ENCODE peak calls at places on chromosome 11, in eight cellular contexts. One of them, this sample, is unnamed.

GRCh38 chr11:115193931-115194797 is 310.1 kb downstream of the CADM1 start:
- DNase-seq in T-helper 2 cell: no peak
- DNase-seq in T-cell: no peak
- DNase-seq in neural crest cell: no peak
- DNase-seq in effector CD4-positive, alpha-beta T cell: no peak
- DNase-seq in left ventricle myocardium inferior: no peak
- DNase-seq in HEK293T: no peak
- DNase-seq in transverse colon: no peak
- DNase-seq in this sample: no peak

GRCh38 chr11:65506770-65507485 is 8.1 kb downstream of the MALAT1 start:
- DNase-seq in T-helper 2 cell: no peak
- DNase-seq in T-cell: no peak
- DNase-seq in neural crest cell: peak; percentile 23
- DNase-seq in effector CD4-positive, alpha-beta T cell: no peak
- DNase-seq in left ventricle myocardium inferior: no peak
- DNase-seq in HEK293T: no peak
- DNase-seq in transverse colon: peak; percentile 74
- DNase-seq in this sample: no peak

GRCh38 chr11:119480375-119481020 is 57.5 kb upstream of the THY1 start:
- DNase-seq in T-helper 2 cell: no peak
- DNase-seq in T-cell: no peak
- DNase-seq in neural crest cell: no peak
- DNase-seq in effector CD4-positive, alpha-beta T cell: no peak
- DNase-seq in left ventricle myocardium inferior: no peak
- DNase-seq in HEK293T: no peak
- DNase-seq in transverse colon: no peak
- DNase-seq in this sample: peak; percentile 7

GRCh38 chr11:107018274-107018901 is at the start of gene GUCY1A2:
- DNase-seq in T-helper 2 cell: no peak
- DNase-seq in T-cell: no peak
- DNase-seq in neural crest cell: peak; percentile 28
- DNase-seq in effector CD4-positive, alpha-beta T cell: no peak
- DNase-seq in left ventricle myocardium inferior: peak; percentile 27
- DNase-seq in HEK293T: peak; percentile 42
- DNase-seq in transverse colon: no peak
- DNase-seq in this sample: peak; percentile 22

GRCh38 chr11:38593649-38594048 is 1995.6 kb upstream of the RAG2 start:
- DNase-seq in T-helper 2 cell: no peak
- DNase-seq in T-cell: no peak
- DNase-seq in neural crest cell: no peak
- DNase-seq in effector CD4-positive, alpha-beta T cell: no peak
- DNase-seq in left ventricle myocardium inferior: no peak
- DNase-seq in HEK293T: no peak
- DNase-seq in transverse colon: no peak
- DNase-seq in this sample: no peak

GRCh38 chr11:62721994-62722393 is 5.3 kb downstream of the HNRNPUL2 start:
- DNase-seq in T-helper 2 cell: no peak
- DNase-seq in T-cell: no peak
- DNase-seq in neural crest cell: no peak
- DNase-seq in effector CD4-positive, alpha-beta T cell: no peak
- DNase-seq in left ventricle myocardium inferior: no peak
- DNase-seq in HEK293T: no peak
- DNase-seq in transverse colon: no peak
- DNase-seq in this sample: no peak

GRCh38 chr11:113574586-113574985 is 99.4 kb upstream of the DRD2 start:
- DNase-seq in T-helper 2 cell: no peak
- DNase-seq in T-cell: no peak
- DNase-seq in neural crest cell: no peak
- DNase-seq in effector CD4-positive, alpha-beta T cell: no peak
- DNase-seq in left ventricle myocardium inferior: no peak
- DNase-seq in HEK293T: no peak
- DNase-seq in transverse colon: no peak
- DNase-seq in this sample: peak; percentile 51

GRCh38 chr11:86742436-86742805 is 57.9 kb upstream of the PRSS23 start:
- DNase-seq in T-helper 2 cell: no peak
- DNase-seq in T-cell: no peak
- DNase-seq in neural crest cell: no peak
- DNase-seq in effector CD4-positive, alpha-beta T cell: no peak
- DNase-seq in left ventricle myocardium inferior: no peak
- DNase-seq in HEK293T: no peak
- DNase-seq in transverse colon: no peak
- DNase-seq in this sample: no peak

GRCh38 chr11:95451682-95452081 is 220.7 kb upstream of the SESN3 start:
- DNase-seq in T-helper 2 cell: no peak
- DNase-seq in T-cell: no peak
- DNase-seq in neural crest cell: no peak
- DNase-seq in effector CD4-positive, alpha-beta T cell: no peak
- DNase-seq in left ventricle myocardium inferior: no peak
- DNase-seq in HEK293T: no peak
- DNase-seq in transverse colon: no peak
- DNase-seq in this sample: no peak

GRCh38 chr11:121254756-121255155 is 37.8 kb upstream of the SC5D start:
- DNase-seq in T-helper 2 cell: no peak
- DNase-seq in T-cell: no peak
- DNase-seq in neural crest cell: no peak
- DNase-seq in effector CD4-positive, alpha-beta T cell: no peak
- DNase-seq in left ventricle myocardium inferior: no peak
- DNase-seq in HEK293T: no peak
- DNase-seq in transverse colon: no peak
- DNase-seq in this sample: no peak

GRCh38 chr11:133835258-133836075 is 9.8 kb downstream of the SPATA19 start:
- DNase-seq in T-helper 2 cell: peak; percentile 11
- DNase-seq in T-cell: no peak
- DNase-seq in neural crest cell: peak; percentile 65
- DNase-seq in effector CD4-positive, alpha-beta T cell: no peak
- DNase-seq in left ventricle myocardium inferior: no peak
- DNase-seq in HEK293T: peak; percentile 71
- DNase-seq in transverse colon: no peak
- DNase-seq in this sample: peak; percentile 45

GRCh38 chr11:11786771-11787170 is 55.0 kb upstream of the USP47 start:
- DNase-seq in T-helper 2 cell: no peak
- DNase-seq in T-cell: no peak
- DNase-seq in neural crest cell: no peak
- DNase-seq in effector CD4-positive, alpha-beta T cell: no peak
- DNase-seq in left ventricle myocardium inferior: no peak
- DNase-seq in HEK293T: peak; percentile 27
- DNase-seq in transverse colon: no peak
- DNase-seq in this sample: no peak

GRCh38 chr11:118565062-118565461 is 669 bp downstream of the IFT46 start:
- DNase-seq in T-helper 2 cell: no peak
- DNase-seq in T-cell: no peak
- DNase-seq in neural crest cell: no peak
- DNase-seq in effector CD4-positive, alpha-beta T cell: no peak
- DNase-seq in left ventricle myocardium inferior: peak; percentile 26
- DNase-seq in HEK293T: no peak
- DNase-seq in transverse colon: no peak
- DNase-seq in this sample: no peak

GRCh38 chr11:107043242-107043991 is 25.1 kb upstream of the GUCY1A2 start:
- DNase-seq in T-helper 2 cell: no peak
- DNase-seq in T-cell: no peak
- DNase-seq in neural crest cell: no peak
- DNase-seq in effector CD4-positive, alpha-beta T cell: no peak
- DNase-seq in left ventricle myocardium inferior: no peak
- DNase-seq in HEK293T: no peak
- DNase-seq in transverse colon: no peak
- DNase-seq in this sample: no peak

GRCh38 chr11:2796091-2796490 is 89.5 kb downstream of the CDKN1C start:
- DNase-seq in T-helper 2 cell: no peak
- DNase-seq in T-cell: no peak
- DNase-seq in neural crest cell: no peak
- DNase-seq in effector CD4-positive, alpha-beta T cell: peak; percentile 0
- DNase-seq in left ventricle myocardium inferior: peak; percentile 9
- DNase-seq in HEK293T: no peak
- DNase-seq in transverse colon: peak; percentile 6
- DNase-seq in this sample: peak; percentile 1

GRCh38 chr11:17968206-17968605 is 44.6 kb downstream of the SERGEF start:
- DNase-seq in T-helper 2 cell: no peak
- DNase-seq in T-cell: no peak
- DNase-seq in neural crest cell: no peak
- DNase-seq in effector CD4-positive, alpha-beta T cell: no peak
- DNase-seq in left ventricle myocardium inferior: no peak
- DNase-seq in HEK293T: no peak
- DNase-seq in transverse colon: no peak
- DNase-seq in this sample: no peak

GRCh38 chr11:127627629-127628462 is 627.3 kb upstream of the KIRREL3 start:
- DNase-seq in T-helper 2 cell: no peak
- DNase-seq in T-cell: no peak
- DNase-seq in neural crest cell: no peak
- DNase-seq in effector CD4-positive, alpha-beta T cell: no peak
- DNase-seq in left ventricle myocardium inferior: no peak
- DNase-seq in HEK293T: no peak
- DNase-seq in transverse colon: peak; percentile 79
- DNase-seq in this sample: no peak

GRCh38 chr11:8907116-8907515 is 3.9 kb upstream of the AKIP1 start:
- DNase-seq in T-helper 2 cell: no peak
- DNase-seq in T-cell: no peak
- DNase-seq in neural crest cell: no peak
- DNase-seq in effector CD4-positive, alpha-beta T cell: no peak
- DNase-seq in left ventricle myocardium inferior: no peak
- DNase-seq in HEK293T: no peak
- DNase-seq in transverse colon: no peak
- DNase-seq in this sample: no peak

GRCh38 chr11:19337779-19338178 is 97.0 kb upstream of the E2F8 start:
- DNase-seq in T-helper 2 cell: no peak
- DNase-seq in T-cell: no peak
- DNase-seq in neural crest cell: no peak
- DNase-seq in effector CD4-positive, alpha-beta T cell: no peak
- DNase-seq in left ventricle myocardium inferior: no peak
- DNase-seq in HEK293T: no peak
- DNase-seq in transverse colon: no peak
- DNase-seq in this sample: no peak

GRCh38 chr11:13046626-13047570 is 37.8 kb downstream of the RASSF10 start:
- DNase-seq in T-helper 2 cell: no peak
- DNase-seq in T-cell: no peak
- DNase-seq in neural crest cell: no peak
- DNase-seq in effector CD4-positive, alpha-beta T cell: no peak
- DNase-seq in left ventricle myocardium inferior: no peak
- DNase-seq in HEK293T: no peak
- DNase-seq in transverse colon: no peak
- DNase-seq in this sample: no peak

GRCh38 chr11:86538223-86538548 is 134.2 kb downstream of the ME3 start:
- DNase-seq in T-helper 2 cell: no peak
- DNase-seq in T-cell: no peak
- DNase-seq in neural crest cell: no peak
- DNase-seq in effector CD4-positive, alpha-beta T cell: no peak
- DNase-seq in left ventricle myocardium inferior: no peak
- DNase-seq in HEK293T: no peak
- DNase-seq in transverse colon: no peak
- DNase-seq in this sample: no peak

GRCh38 chr11:115185507-115185906 is 318.7 kb downstream of the CADM1 start:
- DNase-seq in T-helper 2 cell: no peak
- DNase-seq in T-cell: no peak
- DNase-seq in neural crest cell: no peak
- DNase-seq in effector CD4-positive, alpha-beta T cell: no peak
- DNase-seq in left ventricle myocardium inferior: no peak
- DNase-seq in HEK293T: no peak
- DNase-seq in transverse colon: no peak
- DNase-seq in this sample: no peak

GRCh38 chr11:877565-877964 is 33.0 kb downstream of the CHID1 start:
- DNase-seq in T-helper 2 cell: no peak
- DNase-seq in T-cell: no peak
- DNase-seq in neural crest cell: no peak
- DNase-seq in effector CD4-positive, alpha-beta T cell: no peak
- DNase-seq in left ventricle myocardium inferior: no peak
- DNase-seq in HEK293T: peak; percentile 53
- DNase-seq in transverse colon: no peak
- DNase-seq in this sample: peak; percentile 69

GRCh38 chr11:128848815-128849455 is 18.2 kb downstream of the KCNJ1 start:
- DNase-seq in T-helper 2 cell: peak; percentile 58
- DNase-seq in T-cell: peak; percentile 29
- DNase-seq in neural crest cell: peak; percentile 78
- DNase-seq in effector CD4-positive, alpha-beta T cell: peak; percentile 58
- DNase-seq in left ventricle myocardium inferior: peak; percentile 51
- DNase-seq in HEK293T: peak; percentile 85
- DNase-seq in transverse colon: peak; percentile 55
- DNase-seq in this sample: peak; percentile 70

GRCh38 chr11:36296925-36297604 is 977 bp downstream of the PRR5L start:
- DNase-seq in T-helper 2 cell: no peak
- DNase-seq in T-cell: no peak
- DNase-seq in neural crest cell: no peak
- DNase-seq in effector CD4-positive, alpha-beta T cell: no peak
- DNase-seq in left ventricle myocardium inferior: no peak
- DNase-seq in HEK293T: no peak
- DNase-seq in transverse colon: peak; percentile 67
- DNase-seq in this sample: no peak

GRCh38 chr11:113723706-113724246 is 17.7 kb upstream of the TMPRSS5 start:
- DNase-seq in T-helper 2 cell: no peak
- DNase-seq in T-cell: no peak
- DNase-seq in neural crest cell: no peak
- DNase-seq in effector CD4-positive, alpha-beta T cell: no peak
- DNase-seq in left ventricle myocardium inferior: no peak
- DNase-seq in HEK293T: no peak
- DNase-seq in transverse colon: no peak
- DNase-seq in this sample: peak; percentile 51

GRCh38 chr11:68872216-68873003 is 30.7 kb upstream of the CPT1A start:
- DNase-seq in T-helper 2 cell: no peak
- DNase-seq in T-cell: no peak
- DNase-seq in neural crest cell: no peak
- DNase-seq in effector CD4-positive, alpha-beta T cell: no peak
- DNase-seq in left ventricle myocardium inferior: no peak
- DNase-seq in HEK293T: no peak
- DNase-seq in transverse colon: no peak
- DNase-seq in this sample: no peak

GRCh38 chr11:114159802-114160588 is 100.5 kb downstream of the ZBTB16 start:
- DNase-seq in T-helper 2 cell: peak; percentile 78
- DNase-seq in T-cell: peak; percentile 99
- DNase-seq in neural crest cell: peak; percentile 36
- DNase-seq in effector CD4-positive, alpha-beta T cell: peak; percentile 95
- DNase-seq in left ventricle myocardium inferior: peak; percentile 100
- DNase-seq in HEK293T: peak; percentile 84
- DNase-seq in transverse colon: peak; percentile 99
- DNase-seq in this sample: peak; percentile 99

GRCh38 chr11:26410967-26411366 is 79.0 kb downstream of the ANO3 start:
- DNase-seq in T-helper 2 cell: no peak
- DNase-seq in T-cell: no peak
- DNase-seq in neural crest cell: no peak
- DNase-seq in effector CD4-positive, alpha-beta T cell: no peak
- DNase-seq in left ventricle myocardium inferior: no peak
- DNase-seq in HEK293T: no peak
- DNase-seq in transverse colon: no peak
- DNase-seq in this sample: no peak

GRCh38 chr11:10906521-10906920 is 48.7 kb upstream of the ZBED5 start:
- DNase-seq in T-helper 2 cell: no peak
- DNase-seq in T-cell: no peak
- DNase-seq in neural crest cell: no peak
- DNase-seq in effector CD4-positive, alpha-beta T cell: no peak
- DNase-seq in left ventricle myocardium inferior: no peak
- DNase-seq in HEK293T: no peak
- DNase-seq in transverse colon: no peak
- DNase-seq in this sample: no peak

GRCh38 chr11:2914475-2915195 is 14.6 kb downstream of the PHLDA2 start:
- DNase-seq in T-helper 2 cell: no peak
- DNase-seq in T-cell: no peak
- DNase-seq in neural crest cell: no peak
- DNase-seq in effector CD4-positive, alpha-beta T cell: no peak
- DNase-seq in left ventricle myocardium inferior: peak; percentile 76
- DNase-seq in HEK293T: no peak
- DNase-seq in transverse colon: no peak
- DNase-seq in this sample: peak; percentile 76

GRCh38 chr11:78417175-78417887 is at the start of gene GAB2:
- DNase-seq in T-helper 2 cell: peak; percentile 5
- DNase-seq in T-cell: no peak
- DNase-seq in neural crest cell: no peak
- DNase-seq in effector CD4-positive, alpha-beta T cell: peak; percentile 21
- DNase-seq in left ventricle myocardium inferior: no peak
- DNase-seq in HEK293T: peak; percentile 12
- DNase-seq in transverse colon: peak; percentile 66
- DNase-seq in this sample: no peak

GRCh38 chr11:102798012-102798746 is at the start of gene MMP1:
- DNase-seq in T-helper 2 cell: no peak
- DNase-seq in T-cell: no peak
- DNase-seq in neural crest cell: no peak
- DNase-seq in effector CD4-positive, alpha-beta T cell: no peak
- DNase-seq in left ventricle myocardium inferior: no peak
- DNase-seq in HEK293T: no peak
- DNase-seq in transverse colon: no peak
- DNase-seq in this sample: no peak